ENCODE peak calls at places on chromosomes 12 and 14, in eight cellular contexts. Z is AG10803; L is GM10248; D is SK-N-SH; P is activated CD8-positive, alpha-beta memory T cell treated with anti-CD3 and anti-CD28 coated beads, Interleukin-2, amount 50 U/mL, for 4 hours; F is Panc1; N is COR-L47; A is H54. O is an unnamed sample.

GRCh38 chr12:75209782-75210138 is at the start of gene KCNC2:
- DNase-seq in D (no peak), F (no peak), P (no peak), N (no peak), Z (no peak), A (no peak), L (no peak), O (no peak)

GRCh38 chr12:77895699-77896098 is 65.0 kb downstream of the NAV3 start:
- DNase-seq in F (no peak), D (no peak), Z (no peak), N (no peak), L (no peak), P (no peak), A (no peak), O (no peak)

GRCh38 chr12:46267618-46268348 is 1.1 kb downstream of the SLC38A1 start:
- DNase-seq in L (peak), F (no peak), D (peak), P (peak), Z (peak), N (no peak), A (no peak), O (no peak)

GRCh38 chr14:50139192-50139591 is 22.8 kb upstream of the VCPKMT start:
- DNase-seq in L (no peak), A (no peak), D (no peak), Z (peak), P (no peak), N (no peak), F (no peak), O (no peak)

GRCh38 chr12:116903818-116904217 is 6.9 kb upstream of the FBXW8 start:
- DNase-seq in A (no peak), L (no peak), F (no peak), P (no peak), Z (no peak), N (no peak), D (no peak), O (no peak)

GRCh38 chr14:99034711-99035171 is 237.3 kb downstream of the BCL11B start:
- DNase-seq in P (no peak), D (no peak), N (no peak), Z (no peak), F (no peak), A (no peak), L (no peak), O (no peak)

GRCh38 chr14:105999361-106000028 is 473.1 kb downstream of the TMEM121 start:
- DNase-seq in D (no peak), F (no peak), P (peak), A (no peak), Z (peak), L (peak), N (peak), O (peak)

GRCh38 chr14:89444044-89444443 is 27.0 kb upstream of the FOXN3 start:
- DNase-seq in L (peak), F (no peak), P (no peak), A (no peak), Z (no peak), N (no peak), D (no peak), O (no peak)

GRCh38 chr12:126233625-126234024 is 1168.4 kb downstream of the AACS start:
- DNase-seq in P (no peak), N (no peak), F (no peak), L (no peak), Z (no peak), A (no peak), D (no peak), O (no peak)

GRCh38 chr14:67941456-67942018 is 122.0 kb downstream of the RAD51B start:
- DNase-seq in L (no peak), F (no peak), Z (peak), P (no peak), D (no peak), N (no peak), A (no peak), O (no peak)

GRCh38 chr14:20412422-20412821 is 879 bp downstream of the TEP1 start:
- DNase-seq in Z (no peak), P (no peak), A (no peak), L (peak), N (no peak), F (no peak), D (no peak), O (no peak)